ENCODE peak calls at places on chromosome 1, in six cellular contexts. T is body of pancreas, L is glutamatergic neuron, W is MM.1S, M is psoas muscle, D is NB4. E is an unnamed sample.
A peak's percentile ranks its signal among the peaks of the same experiment; 100 is the strongest.

GRCh38 chr1:5632226-5632625 is 360.0 kb downstream of the NPHP4 start:
- DNase-seq in T (no peak), L (no peak), W (no peak), M (no peak), D (no peak), E (no peak)

GRCh38 chr1:33683913-33684312 is 180.0 kb upstream of the HMGB4 start:
- DNase-seq in T (no peak), L (no peak), W (no peak), M (no peak), D (no peak), E (no peak)

GRCh38 chr1:29599826-29600225 is 363.5 kb downstream of the PTPRU start:
- DNase-seq in T (no peak), L (no peak), W (no peak), M (no peak), D (no peak), E (no peak)

GRCh38 chr1:191151321-191151807 is 673.7 kb upstream of the BRINP3 start:
- DNase-seq in T (no peak), L (no peak), W (no peak), M (peak; percentile 15), D (no peak), E (no peak)

GRCh38 chr1:176609556-176610408 is 146.8 kb downstream of the PAPPA2 start:
- DNase-seq in T (no peak), L (no peak), W (no peak), M (no peak), D (no peak), E (peak; percentile 13)

GRCh38 chr1:215566556-215567490 is at the start of gene KCTD3:
- DNase-seq in T (peak; percentile 84), L (peak; percentile 89), W (peak; percentile 76), M (peak; percentile 83), D (peak; percentile 83), E (peak; percentile 72)

GRCh38 chr1:32881871-32882850 is 4.1 kb upstream of the HPCA start:
- DNase-seq in T (no peak), L (peak; percentile 77), W (no peak), M (no peak), D (no peak), E (no peak)

GRCh38 chr1:67749263-67749843 is 64.4 kb downstream of the GADD45A start:
- DNase-seq in T (no peak), L (no peak), W (no peak), M (no peak), D (no peak), E (no peak)

GRCh38 chr1:241963722-241964121 is 6.2 kb downstream of the BECN2 start:
- DNase-seq in T (no peak), L (no peak), W (no peak), M (no peak), D (no peak), E (no peak)

GRCh38 chr1:64060611-64061302 is 142.7 kb upstream of the UBE2U start:
- DNase-seq in T (no peak), L (no peak), W (no peak), M (no peak), D (no peak), E (peak; percentile 36)

GRCh38 chr1:233121947-233122559 is 171.6 kb downstream of the NTPCR start:
- DNase-seq in T (no peak), L (no peak), W (no peak), M (no peak), D (no peak), E (peak; percentile 77)

GRCh38 chr1:13570924-13571323 is 12.7 kb upstream of the PDPN start:
- DNase-seq in T (no peak), L (no peak), W (no peak), M (no peak), D (no peak), E (no peak)

GRCh38 chr1:75539230-75540116 is 71.4 kb downstream of the SLC44A5 start:
- DNase-seq in T (no peak), L (no peak), W (no peak), M (no peak), D (no peak), E (peak; percentile 22)

GRCh38 chr1:206867716-206868115 is 2.3 kb downstream of the IL20 start:
- DNase-seq in T (no peak), L (no peak), W (no peak), M (no peak), D (no peak), E (no peak)

GRCh38 chr1:174999926-175000696 is at the start of gene CACYBP:
- DNase-seq in T (no peak), L (peak; percentile 60), W (peak; percentile 56), M (peak; percentile 55), D (peak; percentile 60), E (peak; percentile 34)
- TF ChIP-seq CTCF in T (peak; percentile 10), L (no peak), W (peak; percentile 3), M (no peak), D (no peak), E (no peak)

DNA sequence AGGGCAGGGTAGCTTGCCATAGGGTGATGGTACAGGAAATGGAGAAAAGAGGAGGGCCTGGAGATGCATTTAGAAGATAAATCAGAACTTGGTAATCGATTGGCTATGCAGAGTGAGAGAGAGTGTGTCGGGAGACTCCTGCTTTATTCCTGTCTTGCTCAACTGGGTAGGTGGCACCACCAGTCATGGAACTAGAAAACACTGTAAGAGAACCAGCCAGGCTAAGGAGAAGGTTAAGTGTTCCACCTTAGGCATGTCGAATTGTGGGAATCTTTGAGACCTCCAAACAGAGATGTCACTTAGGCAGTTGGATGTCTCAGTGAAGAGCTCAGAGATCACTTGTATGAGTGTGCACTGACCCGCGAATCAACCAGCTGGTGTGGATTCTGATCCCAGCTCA is 28.7 kb upstream of the RD3 start:
- DNase-seq in T (no peak), L (no peak), W (no peak), M (no peak), D (peak; percentile 20), E (peak; percentile 54)
- TF ChIP-seq CTCF in T (no peak), L (no peak), W (no peak), M (no peak), D (no peak), E (no peak)

DNA sequence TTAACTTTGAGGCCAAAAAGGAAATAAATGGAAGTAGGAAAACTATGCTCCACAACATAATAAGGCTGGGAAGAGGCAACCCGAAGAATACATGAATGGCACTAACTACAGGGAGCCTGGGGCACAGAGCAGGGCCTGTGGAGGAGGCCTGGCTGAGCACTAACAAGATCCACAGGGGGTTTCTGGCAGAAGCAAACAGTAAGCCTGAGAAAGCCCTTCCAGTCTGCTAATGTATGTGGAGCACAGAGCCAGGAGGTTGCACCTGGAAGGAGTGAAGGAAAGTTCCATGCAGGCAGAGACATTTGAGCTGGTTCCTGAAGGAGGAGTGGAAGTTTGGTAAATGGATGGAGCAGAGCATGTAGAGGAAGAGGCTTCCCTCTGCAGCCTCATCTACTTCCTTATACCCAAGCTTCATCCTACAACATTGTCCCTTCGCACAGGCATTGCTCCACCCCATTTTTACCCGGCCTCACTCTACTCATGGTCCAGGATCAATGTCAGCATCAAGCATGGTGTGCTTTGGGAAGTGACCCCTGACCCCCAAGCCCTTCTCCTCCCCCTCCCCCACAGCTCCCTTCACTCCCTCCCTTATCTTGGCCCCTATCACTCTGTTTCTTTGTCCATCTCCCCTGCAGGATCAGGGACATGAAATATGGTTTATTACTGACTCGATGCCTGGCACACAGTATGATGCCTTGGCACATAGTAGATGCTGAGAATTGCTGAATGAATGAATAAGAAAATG is 23.3 kb downstream of the SHISA4 start:
- DNase-seq in T (no peak), L (no peak), W (no peak), M (no peak), D (no peak), E (no peak)
- TF ChIP-seq CTCF in T (no peak), L (no peak), W (no peak), M (no peak), D (no peak), E (no peak)

DNA sequence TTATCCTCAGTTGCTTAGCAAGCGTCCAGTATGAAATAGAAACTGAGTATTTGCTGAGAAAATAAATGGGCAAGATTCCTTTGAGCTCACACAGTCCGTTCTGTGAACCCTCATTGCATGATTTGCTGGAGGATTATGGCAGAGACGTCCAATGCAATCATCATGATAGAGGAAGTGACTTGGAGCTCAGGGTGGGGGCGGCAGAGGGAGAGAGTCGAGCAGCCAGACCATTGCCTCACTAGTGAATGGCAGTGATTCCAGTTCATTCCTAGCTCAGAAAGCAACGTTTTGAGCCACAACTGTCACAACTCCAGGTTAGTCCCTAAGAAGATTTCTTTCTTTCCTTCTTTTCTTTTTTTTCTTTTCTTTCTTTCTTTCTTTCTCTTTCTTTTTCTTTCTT is 27.5 kb upstream of the COL9A2 start:
- DNase-seq in T (no peak), L (no peak), W (no peak), M (peak; percentile 52), D (peak; percentile 67), E (peak; percentile 65)
- TF ChIP-seq CTCF in T (no peak), L (no peak), W (no peak), M (no peak), D (no peak), E (no peak)

GRCh38 chr1:153260473-153260979 is 1.0 kb downstream of the LORICRIN start:
- DNase-seq in T (no peak), L (no peak), W (peak; percentile 50), M (no peak), D (peak; percentile 34), E (no peak)

GRCh38 chr1:153261793-153262371 is 2.4 kb downstream of the LORICRIN start:
- DNase-seq in T (no peak), L (no peak), W (no peak), M (no peak), D (no peak), E (no peak)

GRCh38 chr1:153260980-153261792 is 1.7 kb downstream of the LORICRIN start:
- DNase-seq in T (no peak), L (peak; percentile 75), W (peak; percentile 34), M (peak; percentile 35), D (peak; percentile 15), E (peak; percentile 21)

GRCh38 chr1:153262462-153263157 is 3.1 kb downstream of the LORICRIN start:
- DNase-seq in T (no peak), L (no peak), W (peak; percentile 38), M (no peak), D (no peak), E (no peak)

DNA sequence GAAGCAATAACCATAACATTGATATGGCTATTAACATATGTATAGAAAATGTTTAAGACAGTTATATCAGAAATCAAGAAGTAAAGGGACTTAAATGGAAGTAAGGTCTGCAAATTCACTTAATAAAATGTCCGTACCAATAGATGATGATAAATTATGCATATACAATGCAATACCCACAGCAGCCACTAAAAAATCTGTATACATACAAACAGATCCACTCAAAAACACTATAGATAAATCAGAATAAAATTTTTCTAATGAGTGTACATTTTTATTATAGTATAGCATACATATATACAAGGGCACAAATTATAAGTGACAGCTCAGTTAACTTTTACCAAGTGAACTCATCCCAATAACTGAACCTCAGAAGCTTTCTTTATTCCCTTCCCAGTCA is 6.0 kb downstream of the LORICRIN start:
- DNase-seq in T (no peak), L (no peak), W (no peak), M (no peak), D (no peak), E (no peak)
- TF ChIP-seq CTCF in T (no peak), L (peak; percentile 63), W (peak; percentile 22), M (no peak), D (no peak), E (no peak)

DNA sequence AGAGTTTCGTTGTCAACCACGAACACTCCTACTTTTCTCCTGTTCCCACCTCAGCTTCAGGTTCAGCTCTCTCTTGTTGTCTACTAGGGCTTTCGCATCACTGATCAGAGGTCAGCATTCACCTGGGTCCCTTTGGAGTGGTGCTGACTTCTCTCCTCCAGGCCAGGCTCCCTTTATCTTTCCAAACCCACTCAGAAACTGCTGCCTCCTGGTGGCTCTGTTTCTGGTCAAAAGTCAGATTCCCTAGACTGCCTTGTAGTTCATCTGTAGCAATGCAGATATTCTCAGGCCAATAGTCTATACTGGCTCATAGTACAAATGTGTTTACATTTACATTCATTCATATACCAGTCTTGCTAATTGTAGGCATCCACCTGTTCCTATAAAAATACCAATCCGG is 6.4 kb upstream of the ERI3 start:
- DNase-seq in T (no peak), L (no peak), W (no peak), M (no peak), D (no peak), E (peak; percentile 30)
- TF ChIP-seq CTCF in T (no peak), L (no peak), W (no peak), M (no peak), D (no peak), E (peak; percentile 10)

E was measured in cardiac fibroblast.